ENCODE peak calls at places on chromosomes 5 and 9, in five cellular contexts. One of them, this sample, is unnamed.

GRCh38 chr5:20369151-20369550 is 381.2 kb upstream of the CDH18 start:
- DNase-seq in stomach: no peak
- DNase-seq in GM12878: no peak
- DNase-seq in HCT116: no peak
- DNase-seq in Peyer's patch: no peak
- DNase-seq in this sample: no peak

GRCh38 chr9:137619240-137620090 is 660 bp downstream of the EHMT1 start:
- DNase-seq in stomach: peak
- DNase-seq in GM12878: no peak
- DNase-seq in HCT116: no peak
- DNase-seq in Peyer's patch: no peak
- DNase-seq in this sample: peak

GRCh38 chr9:98172604-98173003 is 19.8 kb downstream of the CORO2A start:
- DNase-seq in stomach: peak
- DNase-seq in GM12878: no peak
- DNase-seq in HCT116: no peak
- DNase-seq in Peyer's patch: peak
- DNase-seq in this sample: no peak

GRCh38 chr9:90998573-90998972 is 197.0 kb downstream of the SYK start:
- DNase-seq in stomach: no peak
- DNase-seq in GM12878: no peak
- DNase-seq in HCT116: no peak
- DNase-seq in Peyer's patch: no peak
- DNase-seq in this sample: no peak

GRCh38 chr9:71683598-71684235 is 84.6 kb downstream of the CEMIP2 start:
- DNase-seq in stomach: no peak
- DNase-seq in GM12878: no peak
- DNase-seq in HCT116: peak
- DNase-seq in Peyer's patch: no peak
- DNase-seq in this sample: peak

GRCh38 chr9:113436753-113437515 is 26.4 kb downstream of the C9orf43 start:
- DNase-seq in stomach: no peak
- DNase-seq in GM12878: no peak
- DNase-seq in HCT116: no peak
- DNase-seq in Peyer's patch: no peak
- DNase-seq in this sample: no peak

GRCh38 chr5:109939109-109939682 is 249.5 kb downstream of the MAN2A1 start:
- DNase-seq in stomach: no peak
- DNase-seq in GM12878: no peak
- DNase-seq in HCT116: no peak
- DNase-seq in Peyer's patch: no peak
- DNase-seq in this sample: no peak

GRCh38 chr9:93302586-93303257 is 118.8 kb downstream of the WNK2 start:
- DNase-seq in stomach: peak
- DNase-seq in GM12878: no peak
- DNase-seq in HCT116: peak
- DNase-seq in Peyer's patch: peak
- DNase-seq in this sample: peak

GRCh38 chr9:28942941-28943340 is 1369.7 kb upstream of the C9orf72 start:
- DNase-seq in stomach: no peak
- DNase-seq in GM12878: no peak
- DNase-seq in HCT116: no peak
- DNase-seq in Peyer's patch: no peak
- DNase-seq in this sample: no peak

GRCh38 chr9:28934111-28934510 is 1360.8 kb upstream of the C9orf72 start:
- DNase-seq in stomach: no peak
- DNase-seq in GM12878: no peak
- DNase-seq in HCT116: no peak
- DNase-seq in Peyer's patch: no peak
- DNase-seq in this sample: no peak

GRCh38 chr9:28941856-28942255 is 1368.6 kb upstream of the C9orf72 start:
- DNase-seq in stomach: no peak
- DNase-seq in GM12878: no peak
- DNase-seq in HCT116: no peak
- DNase-seq in Peyer's patch: no peak
- DNase-seq in this sample: no peak

DNA sequence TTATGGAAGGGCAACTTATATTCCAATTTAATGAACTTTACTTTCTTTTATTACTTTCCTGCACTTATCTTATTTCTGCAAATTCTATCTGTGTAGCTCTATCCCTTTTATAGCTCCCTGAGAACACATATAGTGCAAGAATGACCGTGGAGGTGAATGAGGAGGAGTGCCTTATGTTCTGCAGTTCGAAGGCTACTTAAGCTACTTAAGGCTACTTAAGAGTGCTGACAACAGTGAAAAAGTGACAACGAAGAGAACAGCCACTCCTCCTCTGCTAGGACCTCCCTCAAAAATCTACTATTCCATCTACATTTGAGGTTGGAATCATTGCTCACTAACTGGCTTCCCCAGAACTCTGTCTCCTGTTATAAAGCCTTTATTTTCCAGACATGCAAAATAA is 1365.7 kb upstream of the C9orf72 start:
- DNase-seq in stomach: no peak
- DNase-seq in GM12878: no peak
- DNase-seq in HCT116: no peak
- DNase-seq in Peyer's patch: no peak
- DNase-seq in this sample: no peak
- TF ChIP-seq POLR2A in stomach: no peak
- TF ChIP-seq POLR2A in GM12878: no peak
- TF ChIP-seq POLR2A in HCT116: no peak
- TF ChIP-seq POLR2A in Peyer's patch: no peak
- TF ChIP-seq POLR2A in this sample: no peak

GRCh38 chr5:137069358-137069757 is 429.8 kb downstream of the SPOCK1 start:
- DNase-seq in stomach: no peak
- DNase-seq in GM12878: no peak
- DNase-seq in HCT116: no peak
- DNase-seq in Peyer's patch: no peak
- DNase-seq in this sample: no peak
- TF ChIP-seq POLR2A in stomach: no peak
- TF ChIP-seq POLR2A in GM12878: no peak
- TF ChIP-seq POLR2A in HCT116: no peak
- TF ChIP-seq POLR2A in Peyer's patch: no peak
- TF ChIP-seq POLR2A in this sample: no peak

GRCh38 chr5:82662340-82662739 is 384.2 kb upstream of the RPS23 start:
- DNase-seq in stomach: no peak
- DNase-seq in GM12878: no peak
- DNase-seq in HCT116: no peak
- DNase-seq in Peyer's patch: no peak
- DNase-seq in this sample: no peak
- TF ChIP-seq POLR2A in stomach: no peak
- TF ChIP-seq POLR2A in GM12878: no peak
- TF ChIP-seq POLR2A in HCT116: no peak
- TF ChIP-seq POLR2A in Peyer's patch: no peak
- TF ChIP-seq POLR2A in this sample: no peak

DNA sequence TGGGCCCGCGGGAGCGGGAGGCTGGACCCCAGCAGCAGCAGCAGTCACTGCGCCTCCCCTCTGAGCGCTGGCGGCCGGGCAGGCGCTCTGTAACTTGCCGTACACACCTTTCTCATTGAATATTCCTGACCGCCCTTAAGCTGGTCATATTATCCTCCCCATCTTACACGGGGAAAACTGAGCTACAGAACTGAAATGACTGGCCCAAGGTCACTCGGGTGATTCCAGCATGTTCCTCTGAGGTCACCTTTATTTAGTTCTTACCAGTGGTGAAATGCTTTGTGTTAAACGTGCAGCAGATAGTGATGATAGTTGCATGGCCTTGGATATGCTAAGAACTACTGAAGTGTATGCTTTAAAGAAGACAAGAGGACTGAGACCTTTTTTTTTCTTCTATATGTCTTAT is 607 bp downstream of the UQCRQ start:
- DNase-seq in stomach: no peak
- DNase-seq in GM12878: no peak
- DNase-seq in HCT116: no peak
- DNase-seq in Peyer's patch: no peak
- DNase-seq in this sample: no peak
- TF ChIP-seq POLR2A in stomach: no peak
- TF ChIP-seq POLR2A in GM12878: no peak
- TF ChIP-seq POLR2A in HCT116: no peak
- TF ChIP-seq POLR2A in Peyer's patch: no peak
- TF ChIP-seq POLR2A in this sample: no peak

DNA sequence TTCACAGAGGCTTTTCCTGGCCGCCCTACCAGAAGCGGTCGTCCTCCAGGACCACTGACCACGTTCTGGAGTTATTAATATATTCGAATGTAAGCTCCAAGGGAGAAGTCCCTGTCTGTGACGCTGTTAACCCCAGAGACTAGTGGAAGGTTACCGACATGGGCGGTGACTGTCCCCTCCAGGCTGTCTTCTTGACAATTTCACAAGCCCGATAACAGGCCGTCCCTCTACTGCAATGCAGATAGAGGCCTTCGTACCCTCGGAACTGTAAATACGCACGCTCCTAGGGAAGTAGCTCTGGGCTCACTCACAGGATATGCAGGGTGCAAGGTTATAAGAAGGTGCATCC is 644 bp upstream of the RFK start:
- DNase-seq in stomach: peak
- DNase-seq in GM12878: peak
- DNase-seq in HCT116: peak
- DNase-seq in Peyer's patch: peak
- DNase-seq in this sample: peak
- TF ChIP-seq POLR2A in stomach: no peak
- TF ChIP-seq POLR2A in GM12878: no peak
- TF ChIP-seq POLR2A in HCT116: no peak
- TF ChIP-seq POLR2A in Peyer's patch: peak
- TF ChIP-seq POLR2A in this sample: no peak

DNA sequence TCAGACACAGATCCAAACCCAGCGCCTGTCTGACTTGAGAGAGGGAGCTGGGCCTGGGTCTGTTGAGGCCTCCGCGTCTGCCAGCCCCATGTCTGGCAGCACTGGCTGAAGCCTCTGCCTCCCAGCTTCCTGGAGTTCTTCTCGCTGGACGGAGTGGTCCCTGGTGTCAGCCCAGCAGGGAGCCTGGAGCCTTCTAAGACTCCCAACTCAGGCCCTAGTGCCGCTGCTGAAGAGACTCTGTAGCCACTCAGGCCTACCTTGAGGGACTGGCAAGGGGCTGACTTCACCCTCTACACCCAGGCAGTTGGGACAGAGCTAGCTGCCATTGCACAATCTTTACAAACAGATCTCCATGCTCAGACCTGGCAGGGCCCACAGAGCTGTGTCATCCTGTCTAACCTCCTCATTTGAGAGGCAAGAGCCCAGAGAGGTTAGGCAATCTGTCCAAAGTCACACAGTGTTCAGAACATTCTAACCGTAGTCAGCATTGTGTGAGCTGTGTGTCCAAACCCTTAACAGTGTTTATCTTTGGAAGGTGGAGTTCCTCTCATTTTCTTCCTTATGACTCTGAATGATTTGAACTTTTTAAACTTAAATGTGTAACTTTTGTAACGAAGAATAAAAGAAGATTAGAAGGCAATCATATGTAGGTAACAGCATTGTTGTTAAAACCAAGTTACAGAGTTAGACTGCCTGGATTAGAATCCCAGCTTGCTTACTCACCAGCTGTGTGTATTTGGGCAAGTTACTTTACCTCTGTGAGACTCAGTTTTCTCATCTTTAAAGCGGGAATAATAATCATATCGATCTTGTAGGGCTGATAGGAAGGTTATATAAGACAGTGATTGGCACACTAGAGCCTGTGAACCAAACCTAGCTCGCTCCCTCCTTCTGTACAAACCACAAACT is 4.6 kb upstream of the DUSP1 start:
- DNase-seq in stomach: peak
- DNase-seq in GM12878: no peak
- DNase-seq in HCT116: no peak
- DNase-seq in Peyer's patch: peak
- DNase-seq in this sample: no peak
- TF ChIP-seq POLR2A in stomach: no peak
- TF ChIP-seq POLR2A in GM12878: no peak
- TF ChIP-seq POLR2A in HCT116: no peak
- TF ChIP-seq POLR2A in Peyer's patch: peak
- TF ChIP-seq POLR2A in this sample: no peak

GRCh38 chr5:149546974-149547373 is 4.3 kb downstream of the CSNK1A1 start:
- DNase-seq in stomach: no peak
- DNase-seq in GM12878: no peak
- DNase-seq in HCT116: no peak
- DNase-seq in Peyer's patch: no peak
- DNase-seq in this sample: no peak

GRCh38 chr5:149541893-149542292 is 9.3 kb downstream of the CSNK1A1 start:
- DNase-seq in stomach: no peak
- DNase-seq in GM12878: no peak
- DNase-seq in HCT116: no peak
- DNase-seq in Peyer's patch: no peak
- DNase-seq in this sample: no peak

GRCh38 chr5:149545327-149545726 is 5.9 kb downstream of the CSNK1A1 start:
- DNase-seq in stomach: no peak
- DNase-seq in GM12878: no peak
- DNase-seq in HCT116: no peak
- DNase-seq in Peyer's patch: no peak
- DNase-seq in this sample: no peak

GRCh38 chr5:149543361-149544198 is 7.7 kb downstream of the CSNK1A1 start:
- DNase-seq in stomach: no peak
- DNase-seq in GM12878: no peak
- DNase-seq in HCT116: no peak
- DNase-seq in Peyer's patch: no peak
- DNase-seq in this sample: no peak

GRCh38 chr5:149544199-149544472 is 7.1 kb downstream of the CSNK1A1 start:
- DNase-seq in stomach: no peak
- DNase-seq in GM12878: no peak
- DNase-seq in HCT116: no peak
- DNase-seq in Peyer's patch: no peak
- DNase-seq in this sample: no peak
- TF ChIP-seq POLR2A in stomach: no peak
- TF ChIP-seq POLR2A in GM12878: no peak
- TF ChIP-seq POLR2A in HCT116: no peak
- TF ChIP-seq POLR2A in Peyer's patch: no peak
- TF ChIP-seq POLR2A in this sample: no peak

GRCh38 chr9:131667576-131667975 is 72.3 kb downstream of the RAPGEF1 start:
- DNase-seq in stomach: no peak
- DNase-seq in GM12878: no peak
- DNase-seq in HCT116: no peak
- DNase-seq in Peyer's patch: no peak
- DNase-seq in this sample: no peak
- TF ChIP-seq POLR2A in stomach: no peak
- TF ChIP-seq POLR2A in GM12878: no peak
- TF ChIP-seq POLR2A in HCT116: no peak
- TF ChIP-seq POLR2A in Peyer's patch: no peak
- TF ChIP-seq POLR2A in this sample: no peak

GRCh38 chr5:69167488-69167845 is 517 bp downstream of the CCNB1 start:
- DNase-seq in stomach: no peak
- DNase-seq in GM12878: no peak
- DNase-seq in HCT116: no peak
- DNase-seq in Peyer's patch: no peak
- DNase-seq in this sample: no peak

GRCh38 chr5:69170969-69171368 is 4.0 kb downstream of the CCNB1 start:
- DNase-seq in stomach: no peak
- DNase-seq in GM12878: no peak
- DNase-seq in HCT116: no peak
- DNase-seq in Peyer's patch: no peak
- DNase-seq in this sample: no peak

GRCh38 chr5:69166686-69167487 is at the start of gene CCNB1:
- DNase-seq in stomach: peak
- DNase-seq in GM12878: peak
- DNase-seq in HCT116: peak
- DNase-seq in Peyer's patch: peak
- DNase-seq in this sample: peak
- TF ChIP-seq POLR2A in stomach: no peak
- TF ChIP-seq POLR2A in GM12878: peak
- TF ChIP-seq POLR2A in HCT116: peak
- TF ChIP-seq POLR2A in Peyer's patch: no peak
- TF ChIP-seq POLR2A in this sample: peak

GRCh38 chr5:176388341-176389113 is at the start of the genes HIGD2A and NOP16:
- DNase-seq in stomach: peak
- DNase-seq in GM12878: peak
- DNase-seq in HCT116: peak
- DNase-seq in Peyer's patch: peak
- DNase-seq in this sample: peak
- TF ChIP-seq POLR2A in stomach: no peak
- TF ChIP-seq POLR2A in GM12878: peak
- TF ChIP-seq POLR2A in HCT116: peak
- TF ChIP-seq POLR2A in Peyer's patch: no peak
- TF ChIP-seq POLR2A in this sample: peak